ENCODE peak calls at places on chromosomes 13 and 19, in five cellular contexts. M is IMR-90, Z is iris pigment epithelial cell, U is amygdala, E is hypothalamus. S is an unnamed sample.

GRCh38 chr19:30335306-30335886 is 36.8 kb upstream of the ZNF536 start:
- DNase-seq in E (no peak), Z (no peak), M (no peak), U (no peak), S (no peak)

GRCh38 chr19:40009674-40010073 is 12.8 kb downstream of the ZNF546 start:
- DNase-seq in U (no peak), E (no peak), Z (no peak), M (no peak), S (no peak)

GRCh38 chr19:6476155-6476895 is 5.3 kb downstream of the DENND1C start:
- DNase-seq in M (peak), Z (peak), E (no peak), U (no peak), S (peak)

GRCh38 chr13:34114581-34114980 is 296.6 kb downstream of the RFC3 start:
- DNase-seq in E (no peak), U (no peak), Z (no peak), M (no peak), S (peak)

GRCh38 chr13:39588384-39588783 is 14.6 kb downstream of the LHFPL6 start:
- DNase-seq in U (no peak), M (peak), E (no peak), Z (no peak), S (no peak)

GRCh38 chr13:45518525-45519235 is 53.9 kb downstream of the COG3 start:
- DNase-seq in U (no peak), M (peak), Z (peak), E (no peak), S (peak)

GRCh38 chr13:46495647-46496046 is 57.3 kb upstream of the LRCH1 start:
- DNase-seq in M (no peak), U (no peak), Z (no peak), E (no peak), S (no peak)

GRCh38 chr13:111359237-111359915 is 38.9 kb downstream of the TEX29 start:
- DNase-seq in U (no peak), E (no peak), M (peak), Z (no peak), S (peak)

GRCh38 chr19:48878219-48879024 is 6.2 kb downstream of the PPP1R15A start:
- DNase-seq in Z (peak), U (no peak), M (peak), E (no peak), S (no peak)

GRCh38 chr13:61900033-61900432 is 484.4 kb upstream of the PCDH20 start:
- DNase-seq in Z (no peak), E (no peak), U (no peak), M (no peak), S (no peak)